ENCODE peak calls at places on chromosomes 5 and 9, in seven cellular contexts. B, T, A, Q, N, X and J are unnamed samples.

GRCh38 chr5:178769617-178770290 is 39.3 kb upstream of the ZNF354A start:
- DNase-seq in B (no peak), T (no peak), A (no peak), Q (no peak), N (no peak), X (no peak), J (no peak)

GRCh38 chr5:69334793-69335268 is 2.2 kb upstream of the CCDC125 start:
- DNase-seq in B (peak), T (peak), A (peak), Q (no peak), N (peak), X (peak), J (peak)

GRCh38 chr9:16828335-16829281 is 41.9 kb downstream of the BNC2 start:
- DNase-seq in B (no peak), T (no peak), A (peak), Q (no peak), N (peak), X (no peak), J (no peak)

GRCh38 chr9:131745611-131746010 is 5.7 kb upstream of the RAPGEF1 start:
- DNase-seq in B (no peak), T (no peak), A (no peak), Q (no peak), N (no peak), X (no peak), J (no peak)

GRCh38 chr5:98933446-98934072 is 4.8 kb upstream of the CHD1 start:
- DNase-seq in B (no peak), T (peak), A (no peak), Q (peak), N (no peak), X (peak), J (peak)

GRCh38 chr9:89359636-89360315 is 41.5 kb downstream of the SECISBP2 start:
- DNase-seq in B (no peak), T (no peak), A (no peak), Q (no peak), N (no peak), X (no peak), J (no peak)

GRCh38 chr5:168165221-168165965 is 126.1 kb upstream of the WWC1 start:
- DNase-seq in B (peak), T (no peak), A (no peak), Q (no peak), N (no peak), X (no peak), J (no peak)

GRCh38 chr9:92154016-92154415 is 38.8 kb upstream of the SPTLC1 start:
- DNase-seq in B (no peak), T (no peak), A (no peak), Q (no peak), N (no peak), X (no peak), J (no peak)

GRCh38 chr9:1979815-1980367 is 35.3 kb upstream of the SMARCA2 start:
- DNase-seq in B (no peak), T (no peak), A (peak), Q (peak), N (no peak), X (no peak), J (no peak)

GRCh38 chr5:58411372-58411771 is 48.5 kb downstream of the PLK2 start:
- DNase-seq in B (no peak), T (no peak), A (peak), Q (no peak), N (no peak), X (no peak), J (no peak)

GRCh38 chr5:78586251-78586650 is 62.3 kb downstream of the LHFPL2 start:
- DNase-seq in B (no peak), T (peak), A (peak), Q (no peak), N (no peak), X (no peak), J (no peak)

GRCh38 chr5:78361226-78361993 is 993 bp downstream of the SCAMP1 start:
- DNase-seq in B (no peak), T (peak), A (peak), Q (no peak), N (peak), X (no peak), J (peak)

GRCh38 chr5:127275641-127276193 is 14.9 kb upstream of the MEGF10 start:
- DNase-seq in B (no peak), T (no peak), A (no peak), Q (no peak), N (no peak), X (no peak), J (no peak)

GRCh38 chr5:168947212-168947868 is 353.6 kb downstream of the SLIT3 start:
- DNase-seq in B (peak), T (peak), A (peak), Q (no peak), N (peak), X (no peak), J (peak)

GRCh38 chr9:90915693-90916092 is 114.1 kb downstream of the SYK start:
- DNase-seq in B (peak), T (peak), A (peak), Q (no peak), N (no peak), X (no peak), J (peak)

GRCh38 chr5:135996611-135997010 is 32.2 kb upstream of the TGFBI start:
- DNase-seq in B (no peak), T (no peak), A (peak), Q (no peak), N (no peak), X (no peak), J (no peak)

GRCh38 chr5:112353678-112354077 is 65.4 kb downstream of the EPB41L4A start:
- DNase-seq in B (no peak), T (no peak), A (no peak), Q (no peak), N (no peak), X (no peak), J (no peak)

GRCh38 chr9:137390553-137391410 is 32.2 kb downstream of the EXD3 start:
- DNase-seq in B (no peak), T (peak), A (no peak), Q (no peak), N (no peak), X (no peak), J (no peak)

GRCh38 chr5:171647043-171647899 is 138.3 kb upstream of the SMIM23 start:
- DNase-seq in B (no peak), T (peak), A (peak), Q (no peak), N (no peak), X (no peak), J (peak)

GRCh38 chr5:123514615-123515355 is 2.8 kb downstream of the CSNK1G3 start:
- DNase-seq in B (no peak), T (no peak), A (no peak), Q (no peak), N (no peak), X (no peak), J (no peak)

GRCh38 chr5:120532835-120533234 is 68.7 kb downstream of the PRR16 start:
- DNase-seq in B (peak), T (no peak), A (no peak), Q (no peak), N (no peak), X (no peak), J (no peak)

GRCh38 chr9:88949425-88949824 is 41.8 kb upstream of the S1PR3 start:
- DNase-seq in B (peak), T (peak), A (no peak), Q (no peak), N (peak), X (no peak), J (no peak)

GRCh38 chr9:72022846-72023245 is 37.6 kb downstream of the C9orf57 start:
- DNase-seq in B (no peak), T (no peak), A (peak), Q (no peak), N (no peak), X (no peak), J (no peak)

GRCh38 chr9:74078647-74079046 is 418.5 kb upstream of the RORB start:
- DNase-seq in B (peak), T (no peak), A (peak), Q (no peak), N (no peak), X (no peak), J (no peak)

GRCh38 chr5:141725909-141726308 is 43.9 kb upstream of the ARAP3 start:
- DNase-seq in B (no peak), T (no peak), A (peak), Q (no peak), N (no peak), X (no peak), J (no peak)

GRCh38 chr5:172881691-172882370 is 47.8 kb downstream of the ERGIC1 start:
- DNase-seq in B (no peak), T (peak), A (no peak), Q (peak), N (no peak), X (no peak), J (peak)

DNA sequence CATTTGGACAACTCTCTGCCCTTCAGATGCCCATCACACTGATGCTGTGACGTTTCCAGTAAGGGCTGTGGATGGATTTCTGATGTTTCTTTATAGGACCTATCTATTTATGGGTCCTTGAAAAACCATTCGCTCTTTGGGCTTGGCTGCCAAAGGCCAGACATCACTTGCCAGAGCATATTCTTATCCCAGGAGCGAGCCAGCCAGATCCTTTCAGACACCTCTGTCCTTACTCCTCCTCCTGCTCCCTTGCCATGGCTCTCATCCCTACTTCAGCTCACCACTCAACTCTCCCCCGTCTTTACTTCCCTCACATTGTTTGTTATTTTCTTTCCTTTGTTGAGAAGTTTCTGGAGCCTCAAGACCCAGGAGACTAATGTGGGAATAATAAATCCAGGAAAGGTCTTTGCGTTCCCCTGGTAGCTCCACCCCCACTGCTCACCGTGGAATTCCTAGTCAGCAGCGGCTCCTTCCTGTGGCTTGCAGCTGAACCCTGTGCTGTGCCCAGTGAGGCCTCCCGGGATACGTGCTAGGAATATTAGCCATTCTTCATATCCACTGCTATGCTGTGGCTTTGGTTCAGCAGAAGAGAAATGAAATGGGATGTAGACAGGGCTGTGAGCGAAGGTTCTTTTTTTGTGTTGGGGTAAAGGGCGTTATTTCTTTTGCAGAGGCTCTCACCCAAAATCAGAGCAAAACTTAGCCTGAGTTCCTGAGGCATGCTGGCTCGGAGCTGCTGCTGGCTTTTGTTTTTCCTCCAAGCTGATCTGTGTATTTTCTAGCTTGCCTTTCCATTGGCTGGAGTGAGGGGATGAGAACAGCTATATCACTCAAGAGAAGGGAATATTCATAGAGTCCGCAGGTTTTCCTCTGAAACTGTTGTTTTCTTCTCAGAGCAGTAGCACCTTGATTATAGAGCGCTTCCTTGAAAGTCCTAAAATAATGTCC is 171.1 kb downstream of the SAXO1 start:
- DNase-seq in B (peak), T (peak), A (no peak), Q (no peak), N (peak), X (no peak), J (no peak)
- H3K4me3 ChIP-seq in B (no peak), T (no peak), A (no peak), Q (no peak), N (no peak), X (no peak), J (no peak)

DNA sequence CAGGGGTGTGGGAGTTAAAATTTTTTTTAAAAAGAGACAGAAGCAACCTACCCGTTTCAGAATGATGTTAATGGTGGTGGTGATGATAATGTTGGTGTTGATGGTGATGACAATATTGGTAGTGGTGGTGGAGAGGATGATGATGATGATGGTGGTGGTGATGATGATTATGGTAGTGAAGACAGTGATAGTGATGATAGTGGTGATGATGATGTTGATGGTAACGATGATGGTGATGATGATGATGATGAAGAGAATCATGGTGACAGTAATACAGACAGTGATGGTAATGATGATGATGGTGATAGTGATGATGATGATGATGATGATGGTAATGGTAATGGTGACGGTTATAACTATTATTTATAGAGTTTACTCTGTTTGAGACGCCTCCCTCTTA is 117.6 kb downstream of the ICE1 start:
- DNase-seq in B (no peak), T (no peak), A (no peak), Q (no peak), N (no peak), X (no peak), J (no peak)
- H3K4me3 ChIP-seq in B (no peak), T (no peak), A (no peak), Q (no peak), N (no peak), X (no peak), J (no peak)

DNA sequence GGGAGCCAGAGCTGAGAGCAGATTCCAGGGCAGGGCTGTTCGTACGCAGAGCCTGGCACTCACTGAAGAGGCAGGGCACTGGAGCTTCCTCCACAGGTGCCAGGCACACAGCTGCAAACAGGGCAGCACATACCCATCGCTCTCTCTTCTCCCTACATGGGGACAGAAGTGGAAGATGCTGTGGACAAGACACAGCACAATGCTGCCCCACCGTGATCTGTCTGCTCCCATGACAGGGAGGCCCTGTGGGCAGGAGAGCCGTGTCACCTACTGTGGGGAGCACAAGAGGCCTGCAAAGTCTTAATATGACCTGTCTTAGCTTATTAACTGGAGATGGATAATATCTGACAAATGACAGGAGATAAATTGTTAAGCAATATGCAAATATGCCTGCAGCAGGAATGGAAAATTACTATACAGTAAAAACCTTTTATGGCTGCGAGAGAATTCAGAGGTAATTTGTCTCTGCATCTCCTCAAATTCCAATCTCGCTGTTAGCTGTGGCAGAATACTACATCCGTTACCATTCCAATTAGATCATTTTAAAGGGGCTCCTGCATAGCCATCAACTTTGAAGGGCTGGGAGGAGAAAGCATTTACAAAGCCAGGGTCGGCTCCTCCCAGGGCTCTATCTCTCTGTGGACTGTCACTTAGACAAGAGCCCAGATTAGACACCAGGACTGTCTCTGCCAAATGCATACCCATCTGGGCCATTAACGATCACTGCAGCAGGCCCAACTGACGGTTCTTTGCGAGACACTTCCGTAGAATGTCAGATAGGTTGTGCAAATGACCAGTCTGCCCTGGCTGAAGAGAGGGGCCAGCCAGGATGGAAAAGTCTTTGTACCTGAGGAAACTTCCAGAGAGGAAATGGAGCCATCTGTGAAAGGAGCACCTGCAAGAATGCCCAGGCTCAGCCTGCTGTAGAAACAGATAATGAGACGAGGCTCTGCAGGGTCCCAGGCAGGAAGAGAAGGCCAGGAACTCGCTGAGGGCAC is 90.7 kb upstream of the FSTL4 start:
- DNase-seq in B (no peak), T (no peak), A (no peak), Q (no peak), N (no peak), X (no peak), J (no peak)
- H3K4me3 ChIP-seq in B (no peak), T (no peak), A (no peak), Q (no peak), N (no peak), X (no peak), J (no peak)

GRCh38 chr5:84372066-84372700 is 12.5 kb downstream of the EDIL3 start:
- DNase-seq in B (no peak), T (no peak), A (no peak), Q (no peak), N (no peak), X (no peak), J (no peak)
- H3K4me3 ChIP-seq in B (no peak), T (no peak), A (no peak), Q (no peak), N (no peak), X (no peak), J (no peak)

GRCh38 chr5:157539623-157540022 is 36.0 kb downstream of the ADAM19 start:
- DNase-seq in B (no peak), T (no peak), A (no peak), Q (no peak), N (no peak), X (no peak), J (no peak)

GRCh38 chr5:157538311-157538710 is 37.3 kb downstream of the ADAM19 start:
- DNase-seq in B (no peak), T (no peak), A (no peak), Q (no peak), N (no peak), X (no peak), J (no peak)

GRCh38 chr5:157540707-157541451 is 34.7 kb downstream of the ADAM19 start:
- DNase-seq in B (no peak), T (peak), A (peak), Q (peak), N (peak), X (no peak), J (peak)

GRCh38 chr5:157541452-157542118 is 34.0 kb downstream of the ADAM19 start:
- DNase-seq in B (no peak), T (no peak), A (no peak), Q (no peak), N (no peak), X (no peak), J (peak)

DNA sequence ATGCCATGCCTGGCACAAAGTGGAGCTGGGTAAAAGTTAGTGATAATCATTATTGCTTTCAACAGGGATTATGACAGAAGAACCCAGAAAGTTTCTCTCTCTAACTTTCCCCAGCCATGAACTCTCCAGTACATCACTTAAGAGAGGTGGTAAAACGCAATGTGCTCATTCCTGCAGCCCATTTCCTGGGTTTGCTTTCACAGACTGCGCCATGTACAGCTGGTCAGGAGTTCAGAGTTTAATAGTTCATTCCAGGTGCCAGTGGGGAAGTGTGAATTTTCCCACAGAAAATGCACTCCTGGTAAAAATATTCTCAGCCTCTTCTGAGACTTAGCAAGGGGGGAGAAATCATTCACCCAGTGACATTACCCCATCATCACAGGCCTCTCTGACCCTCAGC is 35.5 kb downstream of the ADAM19 start:
- DNase-seq in B (no peak), T (no peak), A (no peak), Q (no peak), N (no peak), X (no peak), J (peak)
- H3K4me3 ChIP-seq in B (no peak), T (no peak), A (no peak), Q (peak), N (no peak), X (no peak), J (peak)

GRCh38 chr5:147689436-147689835 is 93.1 kb downstream of the JAKMIP2 start:
- DNase-seq in B (no peak), T (no peak), A (no peak), Q (no peak), N (no peak), X (no peak), J (no peak)

GRCh38 chr5:147697380-147697779 is 85.1 kb downstream of the JAKMIP2 start:
- DNase-seq in B (no peak), T (no peak), A (no peak), Q (no peak), N (no peak), X (no peak), J (no peak)

GRCh38 chr5:147691134-147691533 is 91.4 kb downstream of the JAKMIP2 start:
- DNase-seq in B (no peak), T (peak), A (no peak), Q (no peak), N (no peak), X (no peak), J (no peak)

GRCh38 chr5:147690595-147690994 is 91.9 kb downstream of the JAKMIP2 start:
- DNase-seq in B (no peak), T (peak), A (peak), Q (no peak), N (no peak), X (no peak), J (no peak)

GRCh38 chr5:147693238-147693637 is 89.3 kb downstream of the JAKMIP2 start:
- DNase-seq in B (no peak), T (no peak), A (peak), Q (no peak), N (no peak), X (no peak), J (no peak)
- H3K4me3 ChIP-seq in B (no peak), T (no peak), A (no peak), Q (no peak), N (no peak), X (no peak), J (no peak)

GRCh38 chr9:120580591-120580896 is 577 bp upstream of the CDK5RAP2 start:
- DNase-seq in B (no peak), T (no peak), A (no peak), Q (no peak), N (no peak), X (no peak), J (no peak)

GRCh38 chr9:120579139-120579749 is 723 bp downstream of the CDK5RAP2 start:
- DNase-seq in B (no peak), T (peak), A (peak), Q (no peak), N (no peak), X (no peak), J (peak)

GRCh38 chr9:120579750-120580590 is at the start of gene CDK5RAP2:
- DNase-seq in B (peak), T (peak), A (peak), Q (peak), N (peak), X (peak), J (peak)

GRCh38 chr9:120574473-120574872 is 5.5 kb downstream of the CDK5RAP2 start:
- DNase-seq in B (no peak), T (no peak), A (no peak), Q (no peak), N (no peak), X (no peak), J (no peak)

DNA sequence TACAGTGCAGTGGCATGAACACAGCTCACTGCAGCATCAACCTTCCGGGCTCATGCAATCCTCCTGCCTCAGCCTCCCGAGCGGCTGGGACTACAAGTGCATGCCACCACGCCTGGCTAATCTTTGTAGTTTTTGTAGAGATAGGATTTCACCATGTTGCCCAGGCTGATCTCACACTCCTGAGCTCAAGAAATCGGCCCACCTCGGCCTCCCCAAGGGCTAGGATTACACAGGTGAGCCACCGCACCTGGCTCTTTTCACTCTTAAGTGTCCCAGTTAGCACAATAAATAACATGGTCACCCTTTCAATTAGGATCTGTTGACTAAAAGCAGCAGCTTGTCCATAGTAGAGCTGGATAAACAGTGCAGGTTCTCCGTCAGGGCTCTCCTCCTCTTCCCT is 1.4 kb downstream of the CDK5RAP2 start:
- DNase-seq in B (no peak), T (no peak), A (no peak), Q (no peak), N (no peak), X (no peak), J (no peak)
- H3K4me3 ChIP-seq in B (peak), T (no peak), A (peak), Q (peak), N (no peak), X (peak), J (peak)